ENCODE peak calls at places on chromosome 6, in nine cellular contexts. R is upper lobe of left lung, Z is OCI-LY7, N is GM23248, V is IMR-90, B is cardiac muscle cell, O is esophagus muscularis mucosa, A is fibroblast of lung, T is pancreas. X is an unnamed sample.

GRCh38 chr6:54428437-54428836 is 120.2 kb downstream of the TINAG start:
- DNase-seq in R (no peak), Z (no peak), N (no peak), V (no peak), B (no peak), O (no peak), A (no peak), T (no peak), X (no peak)

GRCh38 chr6:29537714-29538403 is 21.7 kb downstream of the UBD start:
- DNase-seq in R (no peak), Z (no peak), N (no peak), V (no peak), B (no peak), O (peak), A (no peak), T (no peak), X (no peak)

GRCh38 chr6:4736371-4736873 is 39.8 kb upstream of the CDYL start:
- DNase-seq in R (no peak), Z (no peak), N (no peak), V (no peak), B (no peak), O (no peak), A (no peak), T (no peak), X (no peak)

GRCh38 chr6:136984578-136984977 is 60.2 kb downstream of the IL20RA start:
- DNase-seq in R (no peak), Z (no peak), N (no peak), V (no peak), B (no peak), O (no peak), A (no peak), T (no peak), X (no peak)

GRCh38 chr6:21767891-21768659 is 174.5 kb downstream of the SOX4 start:
- DNase-seq in R (no peak), Z (no peak), N (peak), V (peak), B (peak), O (no peak), A (peak), T (no peak), X (no peak)

GRCh38 chr6:133047065-133047665 is 194.0 kb upstream of the EYA4 start:
- DNase-seq in R (no peak), Z (no peak), N (no peak), V (no peak), B (no peak), O (no peak), A (no peak), T (no peak), X (no peak)

GRCh38 chr6:166581091-166581511 is 5.4 kb downstream of the RAMACL start:
- DNase-seq in R (no peak), Z (no peak), N (no peak), V (no peak), B (no peak), O (no peak), A (no peak), T (no peak), X (no peak)

GRCh38 chr6:144036064-144036873 is 28.2 kb upstream of the PLAGL1 start:
- DNase-seq in R (no peak), Z (no peak), N (peak), V (peak), B (peak), O (no peak), A (peak), T (peak), X (no peak)

GRCh38 chr6:169859978-169860703 is 108.7 kb downstream of the ERMARD start:
- DNase-seq in R (no peak), Z (peak), N (no peak), V (no peak), B (no peak), O (peak), A (no peak), T (no peak), X (no peak)

GRCh38 chr6:139184050-139184826 is 49.4 kb downstream of the HECA start:
- DNase-seq in R (no peak), Z (no peak), N (no peak), V (no peak), B (no peak), O (no peak), A (no peak), T (no peak), X (no peak)

GRCh38 chr6:52263709-52264320 is 19.5 kb upstream of the IL17F start:
- DNase-seq in R (no peak), Z (peak), N (peak), V (peak), B (peak), O (no peak), A (peak), T (peak), X (peak)

GRCh38 chr6:146339716-146340115 is 203.9 kb upstream of the RAB32 start:
- DNase-seq in R (no peak), Z (no peak), N (no peak), V (no peak), B (peak), O (no peak), A (peak), T (no peak), X (no peak)

GRCh38 chr6:168280020-168280898 is 39.3 kb downstream of the DACT2 start:
- DNase-seq in R (no peak), Z (no peak), N (no peak), V (no peak), B (no peak), O (no peak), A (no peak), T (no peak), X (no peak)

GRCh38 chr6:22789315-22789714 is 219.9 kb downstream of the HDGFL1 start:
- DNase-seq in R (no peak), Z (no peak), N (no peak), V (no peak), B (no peak), O (no peak), A (no peak), T (no peak), X (no peak)

GRCh38 chr6:95093154-95093553 is 484.2 kb upstream of the MANEA start:
- DNase-seq in R (no peak), Z (no peak), N (peak), V (peak), B (no peak), O (no peak), A (peak), T (no peak), X (no peak)

GRCh38 chr6:43621078-43621835 is 7.8 kb downstream of the GTPBP2 start:
- DNase-seq in R (no peak), Z (no peak), N (no peak), V (no peak), B (no peak), O (no peak), A (no peak), T (no peak), X (no peak)

GRCh38 chr6:64969139-64969538 is 737.9 kb downstream of the EYS start:
- DNase-seq in R (no peak), Z (no peak), N (no peak), V (no peak), B (no peak), O (no peak), A (no peak), T (no peak), X (no peak)

GRCh38 chr6:114344216-114344970 is 1.6 kb upstream of the HS3ST5 start:
- DNase-seq in R (no peak), Z (no peak), N (no peak), V (no peak), B (no peak), O (no peak), A (no peak), T (no peak), X (no peak)

GRCh38 chr6:10419749-10420545 is 5.1 kb upstream of the TFAP2A start:
- DNase-seq in R (peak), Z (no peak), N (peak), V (no peak), B (no peak), O (no peak), A (no peak), T (no peak), X (no peak)

GRCh38 chr6:104941694-104942177 is 15.2 kb upstream of the LIN28B start:
- DNase-seq in R (no peak), Z (no peak), N (no peak), V (no peak), B (no peak), O (no peak), A (no peak), T (no peak), X (no peak)

GRCh38 chr6:157798851-157799250 is 24.2 kb upstream of the SNX9 start:
- DNase-seq in R (no peak), Z (no peak), N (no peak), V (no peak), B (no peak), O (no peak), A (no peak), T (no peak), X (no peak)

GRCh38 chr6:15791401-15792137 is 128.7 kb upstream of the DTNBP1 start:
- DNase-seq in R (no peak), Z (no peak), N (peak), V (no peak), B (no peak), O (no peak), A (peak), T (peak), X (no peak)

GRCh38 chr6:19603716-19604115 is 233.5 kb upstream of the ID4 start:
- DNase-seq in R (no peak), Z (no peak), N (no peak), V (no peak), B (no peak), O (no peak), A (no peak), T (no peak), X (no peak)

GRCh38 chr6:2970753-2971419 is 481 bp downstream of the SERPINB6 start:
- DNase-seq in R (peak), Z (no peak), N (peak), V (peak), B (peak), O (no peak), A (peak), T (peak), X (peak)

GRCh38 chr6:27894839-27895762 is 17.1 kb downstream of the OR2B2 start:
- DNase-seq in R (no peak), Z (peak), N (peak), V (peak), B (peak), O (no peak), A (peak), T (peak), X (peak)

GRCh38 chr6:146041282-146041681 is 12.4 kb downstream of the GRM1 start:
- DNase-seq in R (no peak), Z (peak), N (peak), V (no peak), B (peak), O (no peak), A (peak), T (no peak), X (no peak)

GRCh38 chr6:160974304-160974771 is 17.2 kb upstream of the MAP3K4 start:
- DNase-seq in R (no peak), Z (no peak), N (peak), V (peak), B (peak), O (peak), A (peak), T (peak), X (no peak)

GRCh38 chr6:168302534-168302933 is 17.0 kb downstream of the DACT2 start:
- DNase-seq in R (no peak), Z (no peak), N (no peak), V (no peak), B (peak), O (no peak), A (no peak), T (no peak), X (no peak)

GRCh38 chr6:148112851-148113319 is 229.8 kb upstream of the SASH1 start:
- DNase-seq in R (no peak), Z (no peak), N (no peak), V (no peak), B (no peak), O (no peak), A (no peak), T (no peak), X (no peak)

GRCh38 chr6:148118303-148118702 is 224.3 kb upstream of the SASH1 start:
- DNase-seq in R (no peak), Z (no peak), N (no peak), V (no peak), B (no peak), O (no peak), A (no peak), T (no peak), X (no peak)
- H3K27ac ChIP-seq in R (no peak), Z (no peak), N (no peak), V (no peak), B (no peak), O (no peak), A (no peak), T (no peak), X (no peak)

DNA sequence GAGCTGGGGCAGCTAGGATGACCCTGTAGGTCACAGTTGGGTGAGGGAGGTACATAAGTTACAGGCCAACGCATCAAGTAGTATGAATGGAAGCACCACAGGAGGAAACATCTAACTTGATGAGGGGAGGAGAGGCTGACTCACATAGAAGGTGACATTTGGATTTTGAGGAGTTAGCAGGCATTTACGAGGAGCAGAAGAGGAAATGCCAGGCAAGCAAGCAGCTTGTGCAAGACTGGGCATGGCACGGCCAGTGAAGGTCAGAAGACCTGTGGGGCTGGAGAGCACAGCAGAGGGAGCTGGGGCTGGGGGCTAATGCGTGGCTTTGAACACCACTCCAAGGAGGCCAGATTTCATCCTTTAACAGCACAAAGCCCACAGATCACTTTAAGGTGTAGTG is 37.8 kb downstream of the MUC22 start:
- DNase-seq in R (no peak), Z (no peak), N (no peak), V (no peak), B (no peak), O (no peak), A (no peak), T (no peak), X (no peak)
- H3K27ac ChIP-seq in R (no peak), Z (no peak), N (no peak), V (no peak), B (no peak), O (no peak), A (no peak), T (no peak), X (no peak)

DNA sequence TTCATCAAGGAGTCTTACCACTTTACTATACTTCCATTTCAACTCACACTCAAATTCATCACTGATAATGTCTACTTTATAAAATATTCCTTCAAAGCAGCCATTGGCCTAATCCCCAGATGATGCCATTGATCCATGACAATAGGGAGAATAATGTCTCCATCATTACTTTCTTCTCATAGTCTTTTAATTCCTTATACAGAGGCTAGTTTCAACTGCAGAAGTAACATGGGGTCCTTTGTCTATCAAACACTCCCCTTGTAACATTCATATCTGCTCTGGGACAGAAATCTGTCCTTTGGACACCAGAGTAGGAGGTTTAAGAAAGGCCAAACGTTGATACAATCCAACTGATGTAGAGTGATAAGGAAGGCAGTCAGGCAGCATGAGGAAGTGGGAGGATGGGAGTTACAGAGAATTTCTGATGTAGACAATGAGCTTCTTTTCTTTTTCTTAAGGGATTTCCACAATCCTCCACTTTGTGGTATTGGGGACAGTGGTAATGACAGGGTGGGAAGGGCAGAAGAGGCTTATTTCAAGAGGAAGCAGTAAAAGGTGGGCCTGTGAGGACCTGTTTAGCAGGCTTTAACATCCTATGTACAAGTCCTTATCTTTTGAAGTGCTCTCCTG is 18.9 kb upstream of the HLA-DOA start:
- DNase-seq in R (no peak), Z (peak), N (no peak), V (no peak), B (no peak), O (no peak), A (no peak), T (no peak), X (no peak)
- H3K27ac ChIP-seq in R (peak), Z (peak), N (no peak), V (no peak), B (no peak), O (peak), A (no peak), T (no peak), X (no peak)

GRCh38 chr6:150641398-150642139 is 41.9 kb downstream of the PLEKHG1 start:
- DNase-seq in R (no peak), Z (peak), N (peak), V (no peak), B (no peak), O (no peak), A (peak), T (no peak), X (no peak)
- H3K27ac ChIP-seq in R (peak), Z (peak), N (no peak), V (no peak), B (no peak), O (peak), A (no peak), T (no peak), X (no peak)

GRCh38 chr6:36563928-36564284 is 16.6 kb upstream of the STK38 start:
- DNase-seq in R (no peak), Z (no peak), N (no peak), V (no peak), B (no peak), O (no peak), A (no peak), T (no peak), X (no peak)
- H3K27ac ChIP-seq in R (no peak), Z (no peak), N (no peak), V (no peak), B (no peak), O (no peak), A (no peak), T (no peak), X (no peak)

X was measured in naive thymus-derived CD4-positive, alpha-beta T cell.